ENCODE peak calls at places on chromosomes 11 and 22, in seven cellular contexts. R, V, A, H, M, S and K are unnamed samples.

GRCh38 chr11:30174265-30175022 is 56.4 kb upstream of the FSHB start:
- DNase-seq in A (no peak), S (peak), H (no peak), M (no peak), R (no peak), V (no peak), K (no peak)

GRCh38 chr11:47106839-47107520 is 69.7 kb downstream of the ARFGAP2 start:
- DNase-seq in A (no peak), R (no peak), V (no peak), S (no peak), H (no peak), M (no peak), K (no peak)

GRCh38 chr11:64675417-64676252 is 47.4 kb downstream of the NRXN2 start:
- DNase-seq in V (peak), M (peak), A (no peak), S (peak), H (no peak), R (no peak), K (no peak)

GRCh38 chr22:40922484-40923303 is 28.5 kb upstream of the RBX1 start:
- DNase-seq in R (peak), M (peak), S (peak), A (no peak), V (peak), H (no peak), K (no peak)

GRCh38 chr11:57680552-57680874 is 12.6 kb downstream of the ZDHHC5 start:
- DNase-seq in R (no peak), V (peak), A (no peak), H (no peak), M (no peak), S (no peak), K (no peak)

GRCh38 chr22:27780161-27780575 is 21.4 kb downstream of the MN1 start:
- DNase-seq in M (peak), R (no peak), V (no peak), S (no peak), H (no peak), A (no peak), K (no peak)

GRCh38 chr22:50586416-50586815 is 3.8 kb upstream of the CHKB start:
- DNase-seq in R (no peak), M (no peak), S (no peak), H (no peak), A (peak), V (no peak), K (peak)

GRCh38 chr11:23404225-23405160 is 544.2 kb upstream of the CCDC179 start:
- DNase-seq in S (no peak), R (no peak), V (no peak), A (peak), M (no peak), H (peak), K (peak)

GRCh38 chr11:63505857-63506528 is at the start of gene LGALS12:
- DNase-seq in M (no peak), H (peak), R (no peak), A (no peak), V (peak), S (no peak), K (peak)

GRCh38 chr22:47599753-47600152 is 837.3 kb downstream of the TBC1D22A start:
- DNase-seq in R (no peak), S (no peak), H (no peak), V (no peak), A (peak), M (no peak), K (no peak)

GRCh38 chr11:62140302-62141110 is 16.7 kb downstream of the INCENP start:
- DNase-seq in M (no peak), V (no peak), R (no peak), H (no peak), S (no peak), A (no peak), K (no peak)

GRCh38 chr22:49964136-49964492 is 3.5 kb downstream of the PIM3 start:
- DNase-seq in R (no peak), S (no peak), A (peak), M (no peak), H (peak), V (no peak), K (no peak)

GRCh38 chr22:31912402-31912733 is 32.0 kb upstream of the YWHAH start:
- DNase-seq in H (no peak), V (peak), A (no peak), R (no peak), S (no peak), M (no peak), K (no peak)

GRCh38 chr22:35742342-35743100 is 24.8 kb downstream of the APOL5 start:
- DNase-seq in R (no peak), S (no peak), V (peak), A (no peak), H (no peak), M (no peak), K (no peak)

GRCh38 chr22:44133161-44133560 is 47.6 kb upstream of the PARVG start:
- DNase-seq in H (no peak), V (peak), M (no peak), R (no peak), A (no peak), S (no peak), K (no peak)

GRCh38 chr11:125201525-125202121 is 37.1 kb downstream of the PKNOX2 start:
- DNase-seq in V (no peak), S (no peak), M (no peak), A (peak), H (no peak), R (no peak), K (peak)

GRCh38 chr11:120090411-120090810 is 47.5 kb downstream of the TRIM29 start:
- DNase-seq in A (peak), H (no peak), S (no peak), R (no peak), V (no peak), M (no peak), K (no peak)

GRCh38 chr11:120703358-120704152 is 192.0 kb downstream of the GRIK4 start:
- DNase-seq in S (no peak), R (no peak), V (no peak), A (no peak), M (no peak), H (no peak), K (no peak)

GRCh38 chr22:44538071-44538470 is 40.0 kb upstream of the RTL6 start:
- DNase-seq in V (peak), R (no peak), S (no peak), A (peak), H (no peak), M (no peak), K (no peak)

GRCh38 chr22:29641052-29641780 is 37.8 kb downstream of the NF2 start:
- DNase-seq in R (no peak), V (no peak), H (no peak), A (no peak), M (no peak), S (no peak), K (no peak)

GRCh38 chr11:86421976-86422770 is 47.5 kb downstream of the CCDC81 start:
- DNase-seq in M (no peak), R (no peak), V (no peak), A (no peak), H (no peak), S (no peak), K (no peak)

GRCh38 chr11:88357323-88358039 is 19.9 kb upstream of the CTSC start:
- DNase-seq in R (no peak), V (peak), A (no peak), H (no peak), M (no peak), S (no peak), K (no peak)

GRCh38 chr11:80993561-80993960 is 1552.7 kb upstream of the TENM4 start:
- DNase-seq in M (no peak), V (no peak), H (no peak), A (no peak), S (no peak), R (no peak), K (no peak)

GRCh38 chr22:45934659-45935341 is 42.2 kb downstream of the WNT7B start:
- DNase-seq in S (no peak), V (peak), A (no peak), M (peak), H (no peak), R (peak), K (no peak)

GRCh38 chr22:28604961-28605360 is 74.7 kb downstream of the TTC28 start:
- DNase-seq in M (no peak), A (no peak), R (no peak), V (no peak), H (no peak), S (no peak), K (no peak)

GRCh38 chr11:76980196-76980595 is 54.0 kb upstream of the B3GNT6 start:
- DNase-seq in M (no peak), A (no peak), S (no peak), H (no peak), V (no peak), R (no peak), K (no peak)

GRCh38 chr11:47494996-47495855 is 46.3 kb upstream of the RAPSN start:
- DNase-seq in M (no peak), H (no peak), S (no peak), R (peak), V (peak), A (no peak), K (no peak)

GRCh38 chr11:73218106-73218829 is at the start of gene P2RY2:
- DNase-seq in S (peak), H (peak), R (no peak), V (no peak), M (peak), A (peak), K (peak)

GRCh38 chr11:134037093-134037908 is 31.6 kb upstream of the JAM3 start:
- DNase-seq in M (peak), S (peak), A (peak), H (peak), V (peak), R (peak), K (peak)

GRCh38 chr22:37157516-37158289 is 8.0 kb upstream of the IL2RB start:
- DNase-seq in M (no peak), H (no peak), A (no peak), S (no peak), V (peak), R (no peak), K (no peak)

GRCh38 chr11:12841946-12842630 is 167.0 kb upstream of the RASSF10 start:
- DNase-seq in S (no peak), A (no peak), H (no peak), R (no peak), M (no peak), V (peak), K (no peak)

GRCh38 chr11:76918941-76919386 is 58.2 kb downstream of the ACER3 start:
- DNase-seq in S (peak), A (no peak), H (no peak), M (peak), R (peak), V (peak), K (no peak)

DNA sequence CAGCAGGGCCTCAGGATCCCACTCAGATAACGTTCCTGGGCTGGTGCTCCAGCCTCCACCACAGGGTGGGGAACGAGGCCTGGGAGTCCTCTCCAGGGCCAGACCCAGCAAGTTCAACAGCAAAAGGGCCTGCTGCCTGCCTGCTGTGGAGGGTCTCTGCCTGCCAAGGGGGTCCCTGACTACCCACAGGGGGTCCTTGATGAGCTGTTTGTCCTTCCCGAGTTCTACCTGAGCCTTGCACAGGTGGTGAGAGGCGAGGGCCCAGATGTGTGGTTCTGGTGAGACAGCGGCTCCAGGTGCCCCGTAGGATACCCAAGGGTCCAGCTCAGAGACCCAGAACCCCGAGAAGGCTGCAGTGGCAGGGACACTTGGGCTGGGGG is 4.4 kb downstream of the DUSP8 start:
- DNase-seq in M (no peak), S (no peak), A (no peak), R (no peak), H (no peak), V (no peak), K (no peak)
- TF ChIP-seq CTCF in M (no peak), S (no peak), A (no peak), R (no peak), H (no peak), V (no peak), K (no peak)

GRCh38 chr11:69892237-69892985 is 73.2 kb upstream of the FGF3 start:
- DNase-seq in S (no peak), H (no peak), M (peak), V (no peak), R (no peak), A (no peak), K (no peak)
- TF ChIP-seq CTCF in S (no peak), H (no peak), M (peak), V (no peak), R (peak), A (no peak), K (no peak)

GRCh38 chr11:130580372-130580771 is 131.9 kb downstream of the ADAMTS15 start:
- DNase-seq in A (no peak), V (peak), S (no peak), M (no peak), H (no peak), R (peak), K (no peak)

GRCh38 chr11:130582176-130582575 is 133.7 kb downstream of the ADAMTS15 start:
- DNase-seq in A (no peak), M (no peak), V (no peak), R (no peak), S (no peak), H (no peak), K (no peak)

GRCh38 chr11:130583866-130584265 is 135.4 kb downstream of the ADAMTS15 start:
- DNase-seq in R (no peak), V (no peak), H (no peak), A (no peak), M (no peak), S (no peak), K (no peak)

GRCh38 chr11:130582994-130583393 is 134.5 kb downstream of the ADAMTS15 start:
- DNase-seq in M (no peak), V (peak), H (no peak), R (no peak), A (no peak), S (no peak), K (no peak)

DNA sequence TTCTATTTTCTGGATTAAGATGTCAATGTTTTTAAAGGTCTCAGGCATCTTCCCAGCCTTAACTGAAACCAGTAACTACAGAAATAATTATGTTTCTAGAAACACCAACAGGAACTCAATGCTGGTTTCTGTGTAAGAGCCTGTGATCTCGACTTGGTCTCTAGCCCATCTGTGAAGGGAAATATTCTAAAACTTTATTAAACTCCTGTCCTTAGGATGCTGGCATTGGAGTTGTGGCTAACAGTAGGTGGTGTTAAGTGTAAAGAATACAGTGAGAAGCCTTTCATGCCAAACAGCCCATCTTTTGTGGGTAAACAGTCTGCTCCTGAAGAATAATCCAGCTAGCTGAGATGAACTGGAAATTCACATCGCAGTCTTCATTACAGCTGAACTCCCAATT is 133.2 kb downstream of the ADAMTS15 start:
- DNase-seq in A (no peak), M (no peak), R (no peak), H (no peak), S (no peak), V (no peak), K (no peak)
- TF ChIP-seq CTCF in A (no peak), M (no peak), R (no peak), H (no peak), S (no peak), V (no peak), K (no peak)

DNA sequence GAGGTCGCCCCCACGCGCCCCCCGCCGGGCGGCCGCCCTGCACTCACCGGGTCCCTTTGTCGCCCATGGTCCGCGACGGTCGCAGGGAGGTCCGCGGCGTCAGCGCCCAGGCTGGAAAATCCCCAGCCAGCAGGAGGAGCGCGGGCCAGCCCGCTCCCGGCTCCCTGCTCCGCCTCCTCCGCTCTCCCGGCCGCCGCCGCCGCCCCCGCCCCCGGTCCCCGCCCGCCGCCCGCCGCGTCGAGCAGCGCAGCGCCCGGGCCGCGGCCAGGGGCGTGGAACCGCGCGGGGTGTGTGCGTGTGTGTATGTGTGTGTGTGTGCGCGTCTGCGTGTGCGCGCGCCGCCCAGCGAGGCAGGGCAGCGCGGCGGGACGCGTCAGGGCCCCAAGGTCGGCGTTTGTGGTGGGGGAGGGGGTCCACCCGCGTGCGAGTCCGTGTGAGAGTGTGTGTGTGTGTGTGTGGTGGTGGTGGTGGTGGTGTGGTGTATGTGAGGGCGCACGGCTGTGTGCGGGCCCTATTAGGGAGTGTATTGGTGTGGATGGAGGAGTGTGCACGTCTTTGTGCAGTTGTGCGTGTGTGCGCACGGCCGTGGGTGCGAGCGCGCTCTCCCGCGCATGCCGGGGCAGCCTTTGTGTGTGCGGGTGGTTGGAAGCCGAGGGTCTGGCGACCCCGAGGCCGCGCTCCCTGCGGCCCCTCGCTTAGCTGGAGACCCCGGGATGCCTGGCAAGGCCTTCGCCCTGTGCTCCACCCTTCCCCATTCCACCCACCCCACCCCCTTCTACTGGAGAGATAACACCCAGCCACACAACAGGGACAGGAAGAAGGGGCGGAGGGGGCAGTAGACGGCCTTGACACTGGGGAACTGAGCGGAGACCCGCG is at the start of gene ARRB1:
- DNase-seq in R (no peak), S (peak), V (no peak), M (peak), A (peak), H (peak), K (peak)
- TF ChIP-seq CTCF in R (peak), S (no peak), V (no peak), M (no peak), A (no peak), H (no peak), K (no peak)